ENCODE peak calls at places on chromosomes 4 and X, in ten cellular contexts. P, L, K, T, N, V, O, U, S and F are unnamed samples.

GRCh38 chrX:152821145-152821765 is 9.3 kb downstream of the CETN2 start:
- DNase-seq in T (no peak), V (peak; percentile 91), P (no peak), L (no peak), K (no peak), S (peak; percentile 36), O (no peak), N (peak; percentile 47), U (no peak), F (no peak)

GRCh38 chr4:151990201-151990600 is 229.4 kb upstream of the GATB start:
- DNase-seq in K (no peak), O (no peak), P (no peak), L (no peak), N (peak; percentile 2), V (no peak), T (no peak), S (no peak), U (no peak), F (no peak)

GRCh38 chrX:42770566-42770965 is 7.4 kb downstream of the PPP1R2C start:
- DNase-seq in L (no peak), K (no peak), T (no peak), O (no peak), S (no peak), U (no peak), N (no peak), P (no peak), V (no peak), F (no peak)

GRCh38 chr4:56656346-56656643 is 24.8 kb downstream of the HOPX start:
- DNase-seq in N (no peak), P (no peak), L (peak; percentile 23), O (no peak), U (no peak), V (no peak), T (no peak), S (peak; percentile 65), K (no peak), F (no peak)

GRCh38 chr4:113256946-113257345 is 207.5 kb downstream of the ANK2 start:
- DNase-seq in U (no peak), N (no peak), T (no peak), S (no peak), L (no peak), K (no peak), P (no peak), V (no peak), O (no peak), F (no peak)

GRCh38 chr4:55887594-55887993 is 34.1 kb downstream of the EXOC1 start:
- DNase-seq in N (no peak), U (no peak), L (no peak), P (no peak), S (no peak), T (no peak), K (no peak), V (no peak), O (no peak), F (no peak)

GRCh38 chr4:48016141-48017107 is at the start of the genes CNGA1 and NIPAL1:
- DNase-seq in P (peak; percentile 74), U (peak; percentile 70), V (no peak), K (peak; percentile 76), S (peak; percentile 90), L (peak; percentile 63), T (peak; percentile 35), N (peak; percentile 67), O (peak; percentile 73), F (peak; percentile 85)

GRCh38 chrX:74383611-74384010 is 37.7 kb upstream of the SLC16A2 start:
- DNase-seq in V (no peak), S (peak; percentile 32), K (no peak), N (peak; percentile 36), T (no peak), U (no peak), P (peak; percentile 36), L (no peak), O (no peak), F (no peak)

GRCh38 chr4:93184093-93184492 is 644.5 kb upstream of the ATOH1 start:
- DNase-seq in O (no peak), T (no peak), K (no peak), L (no peak), S (no peak), N (no peak), V (no peak), U (no peak), P (no peak), F (no peak)

GRCh38 chrX:6545712-6546111 is 10.8 kb upstream of the VCX3A start:
- DNase-seq in U (no peak), N (no peak), V (no peak), O (no peak), T (no peak), L (no peak), P (no peak), K (no peak), S (no peak), F (no peak)

GRCh38 chr4:114386637-114387233 is 211.9 kb upstream of the UGT8 start:
- DNase-seq in V (no peak), U (no peak), S (no peak), T (no peak), L (no peak), K (no peak), N (no peak), O (no peak), P (no peak), F (no peak)

GRCh38 chr4:127249066-127249766 is 383.5 kb upstream of the INTU start:
- DNase-seq in S (no peak), V (no peak), K (no peak), L (no peak), O (no peak), T (no peak), U (no peak), N (no peak), P (no peak), F (no peak)

GRCh38 chr4:158676076-158676475 is 4.0 kb downstream of the ETFDH start:
- DNase-seq in P (no peak), K (no peak), T (no peak), U (no peak), N (no peak), O (no peak), V (no peak), S (no peak), L (no peak), F (no peak)

GRCh38 chr4:22299678-22300077 is 216.2 kb downstream of the ADGRA3 start:
- DNase-seq in O (no peak), N (no peak), P (no peak), T (no peak), K (no peak), S (no peak), L (no peak), V (no peak), U (no peak), F (no peak)

GRCh38 chrX:115337735-115338134 is 48.2 kb downstream of the LUZP4 start:
- DNase-seq in L (no peak), S (no peak), T (no peak), O (no peak), P (no peak), N (no peak), K (peak; percentile 32), V (no peak), U (no peak), F (no peak)

GRCh38 chr4:61200195-61200990 is at the start of gene ADGRL3:
- DNase-seq in U (peak; percentile 52), K (peak; percentile 45), N (no peak), V (no peak), S (peak; percentile 63), O (no peak), L (no peak), T (no peak), P (peak; percentile 54), F (no peak)

GRCh38 chr4:120770897-120771296 is 151.6 kb downstream of the PRDM5 start:
- DNase-seq in V (no peak), O (no peak), L (no peak), N (no peak), S (no peak), T (no peak), K (no peak), P (no peak), U (no peak), F (no peak)

GRCh38 chr4:120773641-120774040 is 148.9 kb downstream of the PRDM5 start:
- DNase-seq in T (no peak), U (no peak), L (no peak), O (no peak), N (no peak), S (no peak), V (no peak), P (no peak), K (no peak), F (no peak)

GRCh38 chr4:120769227-120769626 is 153.3 kb downstream of the PRDM5 start:
- DNase-seq in O (no peak), L (no peak), V (no peak), S (no peak), N (no peak), P (no peak), T (no peak), U (no peak), K (no peak), F (no peak)

GRCh38 chr4:120771907-120772306 is 150.6 kb downstream of the PRDM5 start:
- DNase-seq in T (no peak), S (no peak), V (no peak), N (no peak), U (no peak), K (no peak), L (no peak), O (no peak), P (no peak), F (no peak)
- TF ChIP-seq CTCF in T (no peak), S (no peak), V (no peak), N (no peak), U (no peak), K (no peak), L (no peak), O (no peak), P (no peak), F (no peak)

DNA sequence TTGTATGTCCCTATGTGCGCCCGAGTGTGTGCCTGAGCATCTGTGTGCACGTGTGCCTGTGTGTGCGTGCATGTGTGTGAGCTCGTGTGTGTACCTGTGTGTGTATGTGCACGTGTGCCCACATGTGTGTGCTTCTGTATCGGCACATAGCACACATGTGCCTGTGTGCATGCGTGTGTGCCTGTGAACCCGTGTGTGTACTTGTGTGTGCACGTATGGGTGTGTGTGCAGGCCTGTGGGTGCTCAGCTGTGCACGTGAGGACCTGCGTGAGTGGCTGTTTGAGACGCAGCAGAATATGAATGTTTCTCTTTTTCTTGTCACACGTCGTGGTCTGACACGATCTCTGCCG is 4.3 kb downstream of the AKAP17A start:
- DNase-seq in U (no peak), L (no peak), T (no peak), K (no peak), V (no peak), N (no peak), P (no peak), S (no peak), O (no peak), F (no peak)
- TF ChIP-seq POLR2A in U (no peak), L (no peak), T (no peak), K (no peak), V (no peak), N (no peak), P (no peak), S (no peak), O (no peak), F (no peak)

GRCh38 chr4:143356493-143356892 is 19.8 kb downstream of the GAB1 start:
- DNase-seq in T (no peak), V (no peak), L (no peak), N (no peak), S (no peak), O (no peak), K (no peak), P (no peak), U (no peak), F (no peak)
- H3K4me1 ChIP-seq in T (peaks cover 99% of the 10 kb centered on the region), V (peaks cover 85% of the 10 kb centered on the region), L (peaks cover 92% of the 10 kb centered on the region), N (peaks cover 38% of the 10 kb centered on the region), S (peaks cover 80% of the 10 kb centered on the region), O (peaks cover 31% of the 10 kb centered on the region), K (peaks cover 6% of the 10 kb centered on the region), P (peaks cover 96% of the 10 kb centered on the region), U (peaks cover 95% of the 10 kb centered on the region), F (peaks cover 98% of the 10 kb centered on the region)

GRCh38 chr4:175509320-175509719 is 302.7 kb downstream of the GPM6A start:
- DNase-seq in K (no peak), L (no peak), V (no peak), U (no peak), T (no peak), S (no peak), P (no peak), N (no peak), O (no peak), F (no peak)
- TF ChIP-seq CTCF in K (no peak), L (no peak), V (no peak), U (no peak), T (no peak), S (no peak), P (no peak), N (no peak), O (no peak), F (no peak)